ENCODE peak calls at places on chromosomes 5 and 9, in eight cellular contexts. M is HepG2, P is ovary, I is A549, K is suprapubic skin, B is K562, D is GM12878, G is H1. C is an unnamed sample.

GRCh38 chr5:71014186-71014585 is 11.0 kb downstream of the NAIP start:
- DNase-seq in B (no peak), K (no peak), G (no peak), D (no peak), I (no peak), P (no peak), M (no peak), C (no peak)

GRCh38 chr5:169164481-169164925 is 136.4 kb downstream of the SLIT3 start:
- DNase-seq in M (no peak), K (no peak), I (peak), B (no peak), P (no peak), D (no peak), G (no peak), C (no peak)

GRCh38 chr5:138623053-138623452 is 47.9 kb upstream of the HSPA9 start:
- DNase-seq in D (no peak), B (no peak), M (no peak), K (peak), G (no peak), I (no peak), P (peak), C (peak)

GRCh38 chr5:169398515-169398914 is 97.6 kb upstream of the SLIT3 start:
- DNase-seq in K (no peak), P (no peak), M (no peak), B (no peak), I (no peak), G (no peak), D (no peak), C (no peak)

GRCh38 chr5:96864922-96865545 is 11.3 kb upstream of the ERAP2 start:
- DNase-seq in I (no peak), D (no peak), M (peak), G (no peak), B (no peak), P (no peak), K (no peak), C (no peak)

GRCh38 chr5:30894811-30895210 is 298.7 kb upstream of the CDH6 start:
- DNase-seq in I (no peak), B (no peak), K (no peak), P (no peak), D (no peak), M (no peak), G (no peak), C (no peak)

GRCh38 chr9:116271991-116272390 is 118.4 kb downstream of the PAPPA start:
- DNase-seq in D (no peak), M (no peak), G (peak), K (no peak), P (no peak), I (no peak), B (no peak), C (no peak)

GRCh38 chr5:140041492-140042421 is 1.3 kb downstream of the NRG2 start:
- DNase-seq in G (peak), K (peak), P (peak), D (peak), B (no peak), M (no peak), I (peak), C (peak)

GRCh38 chr9:9912459-9912858 is 700.3 kb downstream of the PTPRD start:
- DNase-seq in B (no peak), D (no peak), M (no peak), P (no peak), I (no peak), G (no peak), K (no peak), C (no peak)

GRCh38 chr9:6941527-6941926 is 183.8 kb downstream of the KDM4C start:
- DNase-seq in G (no peak), I (no peak), M (no peak), D (no peak), P (no peak), K (no peak), B (no peak), C (no peak)

GRCh38 chr5:97618721-97619120 is 435.7 kb upstream of the RIOK2 start:
- DNase-seq in P (no peak), K (no peak), M (no peak), B (no peak), D (no peak), G (no peak), I (no peak), C (no peak)

GRCh38 chr5:78547171-78547570 is 101.4 kb downstream of the LHFPL2 start:
- DNase-seq in K (no peak), P (no peak), I (no peak), M (no peak), D (no peak), G (no peak), B (no peak), C (no peak)

GRCh38 chr9:72445291-72446000 is 76.0 kb upstream of the TMC1 start:
- DNase-seq in M (no peak), K (no peak), I (no peak), D (no peak), G (no peak), B (no peak), P (no peak), C (no peak)

GRCh38 chr5:172859966-172860365 is 25.9 kb downstream of the ERGIC1 start:
- DNase-seq in D (no peak), P (no peak), K (no peak), G (no peak), M (no peak), B (no peak), I (no peak), C (no peak)

GRCh38 chr5:62690421-62690820 is 111.8 kb downstream of the LRRC70 start:
- DNase-seq in B (no peak), D (no peak), P (no peak), M (no peak), K (no peak), I (no peak), G (no peak), C (no peak)

GRCh38 chr5:177452688-177453638 is 6.3 kb downstream of the PRR7 start:
- DNase-seq in D (no peak), B (no peak), M (no peak), K (no peak), G (no peak), P (no peak), I (no peak), C (no peak)

GRCh38 chr9:120080781-120081180 is 499.2 kb downstream of the CDK5RAP2 start:
- DNase-seq in M (no peak), B (no peak), G (no peak), I (no peak), P (no peak), D (no peak), K (no peak), C (no peak)

GRCh38 chr5:130471-131175 is 38.7 kb downstream of the PLEKHG4B start:
- DNase-seq in G (no peak), K (no peak), B (no peak), D (no peak), P (no peak), M (no peak), I (no peak), C (no peak)

GRCh38 chr9:124263158-124263557 is 5.4 kb downstream of the NEK6 start:
- DNase-seq in D (no peak), G (no peak), K (no peak), I (no peak), M (no peak), B (no peak), P (no peak), C (no peak)

GRCh38 chr5:5149154-5149553 is 9.0 kb downstream of the ADAMTS16 start:
- DNase-seq in P (no peak), I (no peak), G (no peak), D (no peak), B (no peak), M (no peak), K (no peak), C (no peak)

GRCh38 chr5:12655675-12656074 is 751.4 kb upstream of the CTNND2 start:
- DNase-seq in P (no peak), K (no peak), M (no peak), G (no peak), I (no peak), D (no peak), B (no peak), C (no peak)

GRCh38 chr5:136016945-136017530 is 11.8 kb upstream of the TGFBI start:
- DNase-seq in B (no peak), I (peak), K (no peak), D (no peak), P (no peak), M (no peak), G (no peak), C (no peak)

GRCh38 chr9:69255591-69255990 is 69.4 kb upstream of the ENTREP1 start:
- DNase-seq in K (no peak), P (no peak), B (no peak), G (no peak), I (no peak), D (no peak), M (no peak), C (no peak)

GRCh38 chr9:107539427-107540154 is 50.0 kb upstream of the KLF4 start:
- DNase-seq in M (no peak), K (peak), D (no peak), P (no peak), B (no peak), G (no peak), I (no peak), C (peak)

GRCh38 chr5:180162304-180162661 is 46.7 kb downstream of the RASGEF1C start:
- DNase-seq in K (no peak), D (no peak), I (no peak), M (no peak), G (no peak), B (no peak), P (no peak), C (no peak)

GRCh38 chr9:124658165-124659017 is 112.7 kb downstream of the NR6A1 start:
- DNase-seq in B (peak), G (no peak), I (peak), M (peak), D (peak), K (peak), P (peak), C (no peak)

GRCh38 chr5:134763221-134763620 is 4.6 kb downstream of the DDX46 start:
- DNase-seq in G (no peak), P (no peak), I (no peak), B (no peak), D (no peak), M (no peak), K (no peak), C (peak)

GRCh38 chr5:134758504-134759341 is at the start of gene DDX46:
- DNase-seq in D (peak), M (peak), P (peak), I (peak), K (peak), B (peak), G (peak), C (peak)

GRCh38 chr5:134758176-134758503 is 439 bp upstream of the DDX46 start:
- DNase-seq in B (no peak), M (no peak), P (no peak), G (no peak), K (no peak), I (no peak), D (no peak), C (no peak)
- H3K27ac ChIP-seq in B (peak), M (no peak), P (no peak), G (no peak), K (peak), I (peak), D (no peak), C (peak)

GRCh38 chr5:112686675-112687074 is 51.0 kb upstream of the APC start:
- DNase-seq in B (no peak), D (no peak), G (no peak), P (no peak), I (no peak), M (no peak), K (no peak), C (no peak)
- TF ChIP-seq EP300 in B (no peak), D (no peak), G (no peak), P (no peak), I (no peak), M (no peak), K (no peak), C (no peak)

GRCh38 chr5:54835642-54836041 is 149.8 kb downstream of the ESM1 start:
- DNase-seq in B (no peak), G (no peak), I (no peak), M (no peak), P (no peak), K (no peak), D (no peak), C (no peak)

GRCh38 chr5:54836959-54837534 is 148.3 kb downstream of the ESM1 start:
- DNase-seq in G (no peak), I (no peak), D (no peak), B (no peak), K (no peak), P (no peak), M (no peak), C (no peak)

GRCh38 chr5:54832066-54832465 is 153.3 kb downstream of the ESM1 start:
- DNase-seq in P (no peak), G (no peak), K (no peak), B (no peak), I (no peak), D (no peak), M (no peak), C (no peak)

GRCh38 chr5:54832846-54833245 is 152.5 kb downstream of the ESM1 start:
- DNase-seq in B (no peak), I (no peak), G (no peak), P (no peak), M (no peak), K (no peak), D (no peak), C (no peak)

GRCh38 chr5:54834121-54834842 is 151.1 kb downstream of the ESM1 start:
- DNase-seq in G (no peak), P (no peak), K (no peak), D (no peak), M (no peak), I (no peak), B (no peak), C (peak)
- H3K27ac ChIP-seq in G (no peak), P (no peak), K (no peak), D (no peak), M (no peak), I (no peak), B (no peak), C (no peak)

DNA sequence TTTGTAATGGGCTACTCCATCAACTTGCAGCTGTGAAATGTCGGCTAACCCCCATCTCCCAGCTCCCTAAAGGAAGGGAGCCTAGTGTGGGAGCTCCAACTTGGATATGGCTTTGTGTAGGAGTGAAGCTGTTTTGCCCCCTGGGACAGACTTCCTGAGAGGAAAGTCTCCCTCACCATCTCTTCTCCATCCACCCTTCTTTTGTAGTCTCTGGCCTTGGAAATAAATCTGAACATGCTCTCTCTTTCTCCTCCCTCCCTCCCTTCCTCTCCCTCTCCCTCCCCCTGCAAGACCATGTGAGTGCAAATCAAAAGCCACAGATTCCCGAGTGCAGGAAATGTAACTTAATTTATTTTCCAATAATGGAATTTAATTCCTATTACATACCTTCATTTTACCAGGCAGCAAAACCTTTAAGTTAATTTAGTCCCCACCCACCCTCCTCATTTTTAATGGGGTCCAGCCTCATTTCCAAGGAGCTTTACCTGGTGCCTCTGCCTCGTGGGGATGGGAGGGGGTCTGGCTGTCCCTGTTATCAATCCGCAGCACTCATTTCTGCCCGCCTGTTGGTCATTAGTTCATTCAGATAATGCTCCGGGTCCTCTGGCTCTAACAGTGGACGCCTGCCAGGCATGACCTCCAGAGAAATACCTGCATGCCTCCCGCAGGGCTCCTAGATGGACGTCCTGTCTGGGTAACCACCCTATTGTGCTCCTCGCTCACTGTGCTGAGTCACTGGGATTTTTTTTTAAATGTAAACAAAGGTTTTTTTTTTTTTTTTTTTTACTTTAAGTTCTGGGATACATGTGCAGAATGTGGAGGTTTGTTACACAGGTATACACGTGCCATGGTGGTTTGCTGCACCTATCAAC is 122.8 kb upstream of the TAF11L2 start:
- DNase-seq in I (peak), D (no peak), G (peak), M (peak), B (no peak), P (no peak), K (no peak), C (no peak)
- TF ChIP-seq EP300 in I (peak), D (no peak), G (no peak), M (no peak), B (no peak), P (no peak), K (no peak), C (no peak)

DNA sequence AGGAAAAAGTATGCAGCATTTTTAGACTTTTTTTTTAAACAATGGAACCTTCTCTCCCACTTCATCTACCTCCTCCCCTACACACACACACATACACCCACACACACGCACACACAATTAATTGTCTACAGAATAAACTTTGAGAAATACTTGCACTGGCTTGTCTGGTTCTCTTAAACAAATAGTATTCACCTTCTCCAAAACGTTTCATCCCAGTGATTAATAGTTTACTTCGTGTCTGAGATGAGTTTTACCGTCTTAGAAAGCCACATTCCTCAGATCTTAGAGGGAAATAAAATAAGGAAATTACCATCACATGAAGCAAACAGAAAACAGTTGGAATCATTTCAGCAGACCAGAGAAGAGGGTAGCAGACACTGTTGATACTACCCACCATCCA is 570.6 kb upstream of the CLINT1 start:
- DNase-seq in I (no peak), D (no peak), P (no peak), G (no peak), B (no peak), K (no peak), M (no peak), C (no peak)
- H3K27ac ChIP-seq in I (no peak), D (no peak), P (no peak), G (no peak), B (no peak), K (no peak), M (no peak), C (peak)

GRCh38 chr5:150394103-150394502 is 18.6 kb downstream of the CD74 start:
- DNase-seq in I (no peak), P (no peak), K (no peak), B (no peak), M (no peak), G (no peak), D (no peak), C (no peak)
- TF ChIP-seq EP300 in I (no peak), P (no peak), K (no peak), B (no peak), M (no peak), G (no peak), D (no peak), C (no peak)

GRCh38 chr9:127963041-127963358 is 17.8 kb downstream of the EEIG1 start:
- DNase-seq in B (no peak), K (no peak), P (no peak), M (no peak), I (no peak), D (no peak), G (no peak), C (no peak)

GRCh38 chr9:127961613-127962150 is 19.1 kb downstream of the EEIG1 start:
- DNase-seq in P (no peak), G (no peak), D (no peak), I (no peak), M (no peak), K (peak), B (no peak), C (no peak)

GRCh38 chr9:127961166-127961490 is 19.7 kb downstream of the EEIG1 start:
- DNase-seq in G (no peak), P (no peak), D (no peak), I (no peak), M (no peak), K (no peak), B (no peak), C (no peak)

GRCh38 chr9:127963359-127964064 is 17.3 kb downstream of the EEIG1 start:
- DNase-seq in G (no peak), M (no peak), P (peak), I (no peak), K (peak), D (no peak), B (no peak), C (peak)

DNA sequence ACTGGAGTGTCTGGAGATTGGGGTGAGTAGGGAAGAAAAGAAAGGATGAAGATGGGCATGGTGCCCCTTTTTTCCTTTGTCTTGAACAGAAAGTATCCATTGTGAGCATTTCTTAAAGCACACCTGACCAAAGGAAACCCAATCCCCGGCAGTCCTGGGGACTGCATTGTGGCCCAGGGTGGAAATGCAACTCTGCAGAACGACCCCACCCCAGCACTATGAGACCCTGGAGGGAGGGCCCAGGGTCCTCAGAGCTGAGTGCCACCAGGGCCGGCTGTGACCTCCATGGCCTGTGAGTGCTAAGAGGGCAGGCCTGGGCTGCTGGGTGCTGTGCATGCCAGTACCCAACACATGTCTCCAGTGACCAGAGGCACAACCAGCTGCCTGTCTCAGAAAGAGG is 18.5 kb downstream of the EEIG1 start:
- DNase-seq in M (no peak), K (peak), G (no peak), P (no peak), I (no peak), B (no peak), D (no peak), C (no peak)
- H3K27ac ChIP-seq in M (no peak), K (peak), G (no peak), P (no peak), I (peak), B (no peak), D (no peak), C (no peak)

C was measured in upper lobe of left lung.